ENCODE peak calls at places on chromosomes 13 and 19, in nine cellular contexts. T is A549, U is psoas muscle, V is right lobe of liver, Z is SJSA1, P is IMR-90, B is tibial artery, G is OCI-LY7, R is heart left ventricle. L is an unnamed sample.

GRCh38 chr13:23730251-23730650 is 158.9 kb downstream of the MIPEP start:
- DNase-seq in B (no peak), R (no peak), T (no peak), G (no peak), P (no peak), U (no peak), V (no peak), Z (no peak), L (no peak)

GRCh38 chr19:38869160-38869835 is 8.8 kb downstream of the RINL start:
- DNase-seq in U (no peak), G (peak), R (no peak), B (no peak), P (no peak), V (no peak), Z (no peak), T (no peak), L (no peak)

GRCh38 chr13:21613791-21614190 is 9.8 kb upstream of the MICU2 start:
- DNase-seq in T (peak), P (no peak), R (no peak), G (no peak), V (no peak), U (no peak), Z (no peak), B (no peak), L (no peak)

GRCh38 chr13:36888645-36889044 is 31.4 kb downstream of the SMAD9 start:
- DNase-seq in G (no peak), T (no peak), R (no peak), V (no peak), Z (no peak), U (no peak), B (no peak), P (no peak), L (no peak)

GRCh38 chr13:50127017-50127725 is 111.9 kb downstream of the KCNRG start:
- DNase-seq in U (peak), T (no peak), R (peak), B (peak), G (no peak), V (peak), P (peak), Z (peak), L (peak)

GRCh38 chr19:56167064-56167578 is 8.7 kb upstream of the GALP start:
- DNase-seq in P (no peak), R (no peak), T (no peak), V (no peak), Z (no peak), B (no peak), U (no peak), G (no peak), L (no peak)

GRCh38 chr19:11405846-11406643 is 13.1 kb downstream of the RGL3 start:
- DNase-seq in U (no peak), P (no peak), B (no peak), R (no peak), T (no peak), G (no peak), Z (no peak), V (no peak), L (no peak)

GRCh38 chr13:60572855-60573254 is 175.8 kb downstream of the TDRD3 start:
- DNase-seq in R (no peak), G (no peak), U (no peak), B (no peak), P (no peak), T (no peak), Z (no peak), V (no peak), L (no peak)

DNA sequence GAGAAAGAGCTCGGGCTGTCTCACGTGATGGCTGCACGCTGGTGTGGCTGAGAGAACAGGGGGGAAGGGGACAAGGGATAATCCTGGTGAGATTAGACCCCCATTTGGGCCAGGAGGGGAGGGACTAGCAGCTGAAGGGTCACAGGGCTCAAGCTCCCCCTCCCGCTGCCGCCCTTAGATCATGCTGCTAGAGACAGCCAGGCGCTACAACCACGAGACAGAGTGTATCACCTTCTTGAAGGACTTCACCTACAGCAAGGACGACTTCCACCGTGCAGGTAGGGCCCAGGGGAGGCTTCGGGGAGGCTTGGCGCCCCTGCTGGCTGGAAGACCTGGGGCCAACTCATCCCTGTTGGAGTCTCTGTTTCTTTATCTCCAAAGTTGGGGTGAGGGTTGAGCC is 3.3 kb downstream of the NR1H2 start:
- DNase-seq in R (no peak), Z (no peak), B (no peak), P (no peak), U (no peak), G (no peak), V (no peak), T (no peak), L (no peak)
- H3K4me3 ChIP-seq in R (no peak), Z (no peak), B (no peak), P (no peak), U (no peak), G (no peak), V (no peak), T (no peak), L (no peak)

GRCh38 chr19:50477751-50478515 is 1.3 kb upstream of the GARIN5A start:
- DNase-seq in R (no peak), B (no peak), V (no peak), U (peak), Z (no peak), T (no peak), P (no peak), G (no peak), L (peak)

GRCh38 chr19:50476224-50476942 is at the start of the genes EMC10 and GARIN5A:
- DNase-seq in P (peak), B (peak), T (peak), U (peak), V (peak), Z (peak), G (peak), R (peak), L (peak)

GRCh38 chr19:50475101-50475568 is 1.2 kb upstream of the EMC10 start:
- DNase-seq in Z (no peak), T (no peak), V (peak), R (no peak), B (no peak), U (peak), G (no peak), P (no peak), L (peak)

GRCh38 chr19:50476943-50477264 is 256 bp upstream of the GARIN5A start:
- DNase-seq in G (no peak), U (no peak), R (no peak), Z (no peak), V (no peak), B (no peak), P (no peak), T (no peak), L (no peak)

GRCh38 chr19:50475736-50476223 is 527 bp upstream of the EMC10 start:
- DNase-seq in G (no peak), B (no peak), Z (no peak), U (no peak), P (no peak), V (no peak), R (no peak), T (no peak), L (no peak)
- H3K27ac ChIP-seq in G (no peak), B (peak), Z (no peak), U (peak), P (no peak), V (no peak), R (no peak), T (no peak), L (no peak)

DNA sequence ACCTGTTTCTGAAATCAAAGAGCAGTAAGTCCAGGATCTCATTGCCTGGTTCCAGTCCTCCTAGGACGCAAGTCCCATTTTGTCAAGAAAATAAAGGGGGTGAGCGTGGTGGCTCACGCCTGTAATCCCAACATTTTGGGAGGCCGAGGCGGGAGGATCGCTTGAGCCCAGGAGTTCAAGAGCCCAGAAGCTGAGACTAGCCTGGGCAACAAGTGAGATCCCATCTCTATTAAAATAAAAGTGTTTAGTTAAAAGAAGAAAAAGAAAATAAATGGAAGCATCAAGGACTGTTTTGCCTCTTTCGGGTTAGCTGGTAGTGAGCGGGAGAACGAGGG is 344 bp upstream of the HAUS5 start:
- DNase-seq in R (no peak), Z (no peak), B (no peak), P (no peak), V (no peak), U (no peak), G (no peak), T (no peak), L (no peak)
- H3K4me3 ChIP-seq in R (peak), Z (peak), B (peak), P (peak), V (peak), U (peak), G (peak), T (peak), L (peak)

GRCh38 chr13:33639158-33639557 is 178.8 kb upstream of the RFC3 start:
- DNase-seq in V (no peak), U (peak), G (no peak), B (peak), Z (no peak), P (peak), R (no peak), T (peak), L (no peak)

GRCh38 chr13:33636955-33637670 is 180.8 kb upstream of the RFC3 start:
- DNase-seq in Z (no peak), P (peak), T (no peak), R (no peak), U (no peak), V (no peak), B (no peak), G (peak), L (no peak)

GRCh38 chr13:33637978-33638743 is 179.8 kb upstream of the RFC3 start:
- DNase-seq in R (no peak), P (peak), B (no peak), V (no peak), U (no peak), T (no peak), G (no peak), Z (no peak), L (no peak)

GRCh38 chr13:33633701-33634525 is 184.0 kb upstream of the RFC3 start:
- DNase-seq in G (no peak), B (no peak), U (no peak), V (no peak), Z (no peak), T (peak), R (no peak), P (peak), L (no peak)

DNA sequence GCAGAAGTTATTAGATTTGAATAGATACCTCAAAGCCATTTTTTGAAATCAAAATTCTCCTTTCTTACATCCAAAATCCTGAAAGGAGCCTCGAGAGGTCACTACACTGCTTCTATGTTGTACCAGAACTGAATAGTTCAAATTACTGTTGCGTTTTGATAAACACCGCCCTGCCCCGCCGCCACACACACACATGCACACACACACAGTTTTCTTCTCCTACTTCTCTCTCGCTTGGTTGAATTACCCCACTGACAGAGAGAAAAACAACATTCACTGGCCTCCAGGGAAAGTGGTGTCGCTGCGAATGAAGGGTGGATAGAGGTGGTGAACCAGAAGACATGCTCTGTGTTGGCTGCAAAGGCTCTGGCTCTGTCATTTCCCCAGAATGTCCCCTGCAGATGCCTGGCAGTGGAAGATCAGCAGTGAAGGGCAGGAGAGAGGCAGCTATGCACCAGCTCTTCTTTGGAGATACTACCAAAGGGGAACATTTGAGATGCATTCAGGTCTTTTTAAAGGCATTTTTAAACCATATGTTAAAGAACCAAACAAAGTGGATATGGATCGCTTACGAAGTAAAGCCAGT is 183.3 kb upstream of the RFC3 start:
- DNase-seq in G (no peak), T (no peak), R (no peak), B (no peak), Z (no peak), U (peak), P (no peak), V (no peak), L (no peak)
- H3K27ac ChIP-seq in G (no peak), T (no peak), R (peak), B (no peak), Z (no peak), U (no peak), P (peak), V (no peak), L (no peak)

DNA sequence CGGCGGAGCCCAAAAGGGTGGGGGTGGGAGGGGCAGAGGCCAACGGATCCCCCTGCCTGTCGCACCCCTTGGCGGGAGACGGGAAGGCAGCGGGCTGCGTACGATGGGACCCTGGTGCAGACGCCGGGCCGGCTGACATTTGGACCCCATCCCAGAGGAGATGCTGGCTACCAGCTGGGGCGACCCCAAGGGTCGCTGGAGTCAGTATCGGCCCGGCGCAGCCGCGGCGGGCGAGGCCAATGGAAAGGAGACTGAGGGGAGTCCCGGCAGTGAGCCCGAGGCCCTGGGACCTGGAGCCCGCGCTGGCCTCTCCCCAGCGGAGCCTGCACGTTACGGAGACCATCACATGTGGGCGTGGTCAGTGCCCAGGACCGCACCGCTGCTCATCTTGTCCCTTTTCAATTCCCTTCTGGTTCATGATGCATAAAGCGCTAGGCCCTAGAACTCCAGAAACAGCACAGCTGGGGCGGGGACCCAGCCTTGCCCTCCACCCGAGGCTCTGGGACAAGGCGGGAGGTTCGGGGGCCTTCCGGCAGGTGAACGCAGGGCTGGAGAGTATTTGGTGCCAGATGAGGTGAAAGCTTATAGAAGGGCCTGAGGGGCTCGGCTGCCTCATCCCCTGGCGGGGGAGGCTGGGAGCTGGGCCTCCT is 8.0 kb downstream of the C19orf25 start:
- DNase-seq in Z (no peak), U (peak), P (no peak), R (no peak), B (no peak), V (no peak), T (no peak), G (no peak), L (no peak)
- H3K4me3 ChIP-seq in Z (no peak), U (peak), P (no peak), R (peak), B (peak), V (peak), T (no peak), G (peak), L (peak)

DNA sequence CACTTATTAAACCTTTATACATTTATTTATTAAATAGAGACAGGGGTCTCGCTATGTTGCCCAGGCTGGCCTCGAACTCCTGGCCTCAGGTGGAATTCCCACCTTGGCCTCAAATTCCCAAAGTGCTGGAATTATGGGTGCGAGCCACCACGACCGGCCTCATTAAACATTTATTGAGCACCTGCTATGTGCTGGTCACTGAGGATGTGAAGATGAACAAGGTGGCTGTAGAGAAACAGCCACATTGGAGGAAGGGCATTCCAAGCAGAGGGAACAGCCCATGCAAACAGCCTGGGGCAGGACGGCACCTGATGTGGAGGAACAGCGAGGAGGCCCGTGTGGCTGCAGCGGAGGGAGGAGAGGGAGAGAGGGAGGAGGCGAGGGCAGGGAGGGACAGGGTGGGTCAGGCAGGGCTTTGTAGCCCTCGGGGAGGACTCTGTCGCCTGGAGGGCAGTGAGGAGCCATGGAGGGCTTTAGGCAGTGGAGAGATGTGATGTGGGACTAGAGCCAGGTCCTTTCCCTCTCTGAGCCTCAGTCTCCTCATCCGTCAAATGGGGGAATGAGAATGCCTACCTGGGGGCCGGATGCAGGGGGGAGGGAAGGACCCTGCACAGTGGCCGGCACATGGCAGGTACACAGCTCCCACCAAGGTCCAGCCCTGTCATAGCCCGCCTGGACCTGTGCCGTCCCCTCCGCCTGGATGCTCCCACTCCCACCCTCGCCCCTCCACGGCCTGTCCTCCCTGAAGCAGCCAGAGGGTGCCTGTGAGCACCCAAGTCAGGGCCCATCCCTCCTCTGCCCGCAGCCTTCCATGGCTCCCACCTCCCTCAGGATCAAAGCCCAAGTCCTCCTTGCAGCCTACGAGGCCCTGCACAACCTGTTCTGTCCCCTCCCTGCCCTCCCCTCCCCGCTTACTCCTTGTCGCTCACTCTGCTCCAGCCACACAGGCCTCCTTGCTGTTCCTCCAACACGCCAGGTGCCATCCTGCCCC is 21.5 kb upstream of the NFIC start:
- DNase-seq in V (no peak), R (no peak), T (no peak), P (no peak), G (no peak), Z (no peak), B (no peak), U (no peak), L (no peak)
- H3K27ac ChIP-seq in V (peak), R (no peak), T (peak), P (no peak), G (no peak), Z (no peak), B (peak), U (no peak), L (peak)

GRCh38 chr19:1324249-1324791 is 38.6 kb downstream of the EFNA2 start:
- DNase-seq in Z (no peak), U (no peak), P (no peak), V (no peak), B (no peak), T (no peak), R (no peak), G (no peak), L (no peak)
- H3K4me3 ChIP-seq in Z (no peak), U (peak), P (no peak), V (no peak), B (no peak), T (peak), R (peak), G (no peak), L (no peak)

DNA sequence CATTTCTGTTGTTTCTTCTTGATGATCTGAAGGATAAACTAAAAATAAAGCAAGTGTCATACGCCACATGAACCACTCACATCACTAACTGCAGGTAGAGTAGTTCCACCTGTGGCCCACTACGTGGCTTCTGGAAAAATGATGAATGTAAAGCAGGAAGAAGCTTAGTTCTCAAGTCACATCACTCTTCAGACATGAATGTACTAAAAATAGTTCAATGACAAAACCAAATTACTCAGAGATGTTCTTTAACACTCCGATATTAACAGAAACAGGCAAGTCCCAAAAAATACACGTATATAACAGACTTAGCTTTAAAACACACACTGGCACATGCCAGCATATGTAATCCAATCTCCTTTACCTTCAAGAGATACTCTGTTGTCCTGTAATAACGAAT is 21.6 kb downstream of the RAB20 start:
- DNase-seq in V (no peak), T (no peak), R (no peak), P (no peak), U (no peak), B (no peak), Z (no peak), G (no peak), L (no peak)
- H3K27ac ChIP-seq in V (no peak), T (no peak), R (no peak), P (no peak), U (no peak), B (peak), Z (no peak), G (no peak), L (no peak)

GRCh38 chr13:99893567-99893966 is 78.0 kb downstream of the ZIC5 start:
- DNase-seq in T (no peak), V (no peak), B (no peak), G (no peak), Z (peak), U (no peak), P (no peak), R (no peak), L (no peak)

GRCh38 chr13:99892866-99893504 is 78.6 kb downstream of the ZIC5 start:
- DNase-seq in T (no peak), G (no peak), R (no peak), Z (peak), V (no peak), U (no peak), P (no peak), B (no peak), L (no peak)

GRCh38 chr13:99894835-99895427 is 76.6 kb downstream of the ZIC5 start:
- DNase-seq in B (no peak), P (no peak), G (no peak), U (no peak), Z (peak), V (no peak), T (no peak), R (no peak), L (no peak)

GRCh38 chr13:99894105-99894504 is 77.5 kb downstream of the ZIC5 start:
- DNase-seq in Z (peak), P (no peak), G (no peak), V (no peak), T (no peak), U (no peak), B (no peak), R (no peak), L (no peak)

GRCh38 chr13:99892189-99892588 is 79.4 kb downstream of the ZIC5 start:
- DNase-seq in Z (peak), V (no peak), U (no peak), P (no peak), T (no peak), R (no peak), G (no peak), B (no peak), L (no peak)
- H3K4me3 ChIP-seq in Z (no peak), V (no peak), U (no peak), P (no peak), T (no peak), R (no peak), G (no peak), B (no peak), L (no peak)

L was measured in upper lobe of right lung.